ENCODE peak calls at places on chromosomes 7 and 10, in six cellular contexts. V is stomach, L is Panc1, P is breast epithelium, X is GM12892, W is spleen. S is an unnamed sample.

GRCh38 chr7:38506756-38507155 is 124.4 kb downstream of the AMPH start:
- DNase-seq in V (no peak), L (no peak), P (no peak), X (no peak), W (no peak), S (no peak)

GRCh38 chr7:71131256-71131752 is 640 bp upstream of the GALNT17 start:
- DNase-seq in V (no peak), L (no peak), P (no peak), X (no peak), W (peak), S (no peak)

GRCh38 chr7:39027491-39027890 is 49.8 kb downstream of the POU6F2 start:
- DNase-seq in V (no peak), L (no peak), P (no peak), X (no peak), W (no peak), S (no peak)

GRCh38 chr10:125001313-125002043 is 59.6 kb downstream of the ZRANB1 start:
- DNase-seq in V (peak), L (no peak), P (peak), X (peak), W (peak), S (no peak)

GRCh38 chr7:75711076-75711475 is 27.7 kb downstream of the HIP1 start:
- DNase-seq in V (no peak), L (no peak), P (no peak), X (no peak), W (no peak), S (no peak)

GRCh38 chr7:41693150-41693997 is 9.5 kb downstream of the INHBA start:
- DNase-seq in V (no peak), L (no peak), P (no peak), X (no peak), W (no peak), S (no peak)

GRCh38 chr10:28327494-28327886 is 24.6 kb upstream of the MPP7 start:
- DNase-seq in V (no peak), L (no peak), P (no peak), X (no peak), W (no peak), S (no peak)

GRCh38 chr7:129773328-129773731 is 161.8 kb downstream of the NRF1 start:
- DNase-seq in V (no peak), L (no peak), P (no peak), X (no peak), W (peak), S (no peak)

GRCh38 chr7:27928001-27928400 is 188.0 kb downstream of the TAX1BP1 start:
- DNase-seq in V (no peak), L (no peak), P (no peak), X (no peak), W (no peak), S (no peak)

GRCh38 chr7:28168393-28169158 is 12.0 kb downstream of the JAZF1 start:
- DNase-seq in V (no peak), L (no peak), P (no peak), X (no peak), W (peak), S (no peak)

GRCh38 chr7:15684834-15685233 is 1.6 kb downstream of the MEOX2 start:
- DNase-seq in V (no peak), L (no peak), P (no peak), X (no peak), W (no peak), S (no peak)

GRCh38 chr7:3002631-3003030 is 41.0 kb downstream of the CARD11 start:
- DNase-seq in V (no peak), L (no peak), P (no peak), X (no peak), W (no peak), S (no peak)

GRCh38 chr7:2996141-2996540 is 47.5 kb downstream of the CARD11 start:
- DNase-seq in V (no peak), L (no peak), P (no peak), X (no peak), W (peak), S (no peak)

GRCh38 chr7:3000566-3000965 is 43.1 kb downstream of the CARD11 start:
- DNase-seq in V (no peak), L (no peak), P (no peak), X (no peak), W (no peak), S (no peak)

GRCh38 chr7:2997014-2997413 is 46.7 kb downstream of the CARD11 start:
- DNase-seq in V (no peak), L (no peak), P (no peak), X (no peak), W (no peak), S (no peak)

GRCh38 chr7:2999078-2999500 is 44.6 kb downstream of the CARD11 start:
- DNase-seq in V (no peak), L (no peak), P (no peak), X (no peak), W (no peak), S (no peak)
- TF ChIP-seq POLR2AphosphoS5 in V (no peak), L (no peak), P (no peak), X (no peak), W (no peak), S (no peak)

DNA sequence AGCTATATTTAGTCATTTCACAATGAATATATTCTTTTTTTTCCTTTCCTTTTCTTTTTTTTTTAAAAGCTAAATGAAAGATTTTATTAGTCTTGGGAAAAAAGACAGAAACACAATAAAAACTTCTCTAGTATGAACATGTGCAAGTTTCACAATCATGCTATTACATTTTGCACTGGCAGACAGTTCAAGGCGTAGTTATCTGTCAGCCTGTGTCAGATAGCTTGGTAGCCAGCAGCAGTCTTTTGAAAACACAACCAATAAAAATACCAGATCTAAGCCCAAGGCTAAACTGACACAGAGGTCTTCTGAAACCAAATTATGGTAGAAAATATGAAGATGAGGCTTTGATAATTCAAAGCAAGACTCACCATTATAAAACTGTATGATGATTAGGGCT is 205.8 kb upstream of the TEX47 start:
- DNase-seq in V (no peak), L (no peak), P (no peak), X (no peak), W (no peak), S (no peak)
- TF ChIP-seq POLR2AphosphoS5 in V (no peak), L (no peak), P (no peak), X (no peak), W (no peak), S (no peak)

GRCh38 chr10:114271779-114272167 is 32.7 kb downstream of the VWA2 start:
- DNase-seq in V (peak), L (peak), P (peak), X (no peak), W (no peak), S (no peak)
- TF ChIP-seq POLR2AphosphoS5 in V (peak), L (no peak), P (no peak), X (no peak), W (no peak), S (no peak)

DNA sequence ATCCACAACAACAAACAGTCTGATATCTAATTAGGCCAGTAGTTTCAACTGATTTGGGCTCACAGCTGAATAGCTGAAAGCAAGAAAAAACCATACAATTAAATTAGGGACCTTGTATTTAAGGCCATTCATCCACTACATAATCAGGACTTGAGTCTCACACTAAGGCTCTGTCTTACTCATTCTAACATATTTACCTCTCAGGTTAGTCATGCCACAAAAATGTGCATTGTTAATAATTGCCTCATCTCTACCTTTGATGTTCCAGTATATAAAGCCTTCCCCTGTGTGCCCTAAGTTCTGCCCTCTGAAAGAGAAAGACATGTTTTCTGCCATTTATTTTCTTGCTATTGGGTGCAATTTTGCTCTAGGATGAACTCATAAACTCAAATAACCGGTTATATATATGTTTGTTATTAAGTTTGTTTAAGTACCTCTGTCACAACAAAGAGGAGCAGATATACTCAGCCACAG is 5.3 kb upstream of the C1GALT1 start:
- DNase-seq in V (no peak), L (peak), P (no peak), X (no peak), W (no peak), S (no peak)
- TF ChIP-seq POLR2AphosphoS5 in V (no peak), L (no peak), P (no peak), X (no peak), W (no peak), S (no peak)

DNA sequence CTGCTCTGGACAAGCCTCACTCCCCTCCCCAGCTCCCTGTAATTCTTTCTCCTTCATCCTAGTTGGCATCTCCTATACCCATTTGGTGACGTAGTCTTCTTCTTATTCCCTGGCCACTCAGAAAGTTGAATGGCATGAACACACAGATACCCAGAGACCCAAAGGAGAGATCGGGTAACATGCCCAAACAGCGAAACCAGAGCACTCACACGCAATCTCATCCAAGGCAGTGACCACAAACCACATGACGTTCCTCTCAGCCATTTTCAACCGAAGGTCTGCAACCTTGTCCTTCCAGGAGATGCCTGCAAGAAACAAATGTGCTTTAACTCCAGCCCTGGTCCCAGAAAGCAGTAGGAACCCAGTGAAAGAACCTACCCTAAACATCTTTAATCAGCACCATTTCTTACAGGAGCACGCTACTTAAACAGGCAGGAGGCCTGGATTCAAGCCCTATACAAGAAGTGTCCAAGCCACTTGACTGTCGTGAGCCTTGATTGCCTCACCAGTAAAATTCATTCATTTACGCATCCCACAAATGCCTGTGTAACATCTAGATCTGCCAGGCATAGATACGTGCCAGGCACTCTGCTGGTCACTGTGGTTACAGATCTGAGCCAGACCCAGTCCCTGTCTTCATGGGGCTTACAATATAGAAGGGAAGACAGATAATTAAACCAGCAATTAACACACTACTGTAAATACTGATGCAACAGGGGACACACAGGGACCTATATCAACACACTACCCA is 37.1 kb downstream of the XPNPEP1 start:
- DNase-seq in V (no peak), L (no peak), P (no peak), X (no peak), W (no peak), S (no peak)
- TF ChIP-seq POLR2AphosphoS5 in V (no peak), L (no peak), P (no peak), X (no peak), W (no peak), S (no peak)

S was measured in GM12878.